ENCODE peak calls at places on chromosomes 6 and 20, in eight cellular contexts. One of them, this sample, is unnamed.

GRCh38 chr6:34062815-34063214 is 83.1 kb downstream of the GRM4 start:
- DNase-seq in left ventricle myocardium inferior: no peak
- DNase-seq in left lung: no peak
- DNase-seq in A549: no peak
- DNase-seq in DND-41: no peak
- DNase-seq in osteoblast: no peak
- DNase-seq in transverse colon: no peak
- DNase-seq in lung: no peak
- DNase-seq in this sample: no peak

GRCh38 chr6:1619666-1620503 is 10.2 kb downstream of the FOXC1 start:
- DNase-seq in left ventricle myocardium inferior: no peak
- DNase-seq in left lung: peak
- DNase-seq in A549: no peak
- DNase-seq in DND-41: no peak
- DNase-seq in osteoblast: peak
- DNase-seq in transverse colon: no peak
- DNase-seq in lung: no peak
- DNase-seq in this sample: no peak

GRCh38 chr6:56314683-56315523 is 67.5 kb upstream of the COL21A1 start:
- DNase-seq in left ventricle myocardium inferior: no peak
- DNase-seq in left lung: no peak
- DNase-seq in A549: peak
- DNase-seq in DND-41: peak
- DNase-seq in osteoblast: peak
- DNase-seq in transverse colon: no peak
- DNase-seq in lung: no peak
- DNase-seq in this sample: no peak

GRCh38 chr6:164528539-164528938 is 780.9 kb downstream of the C6orf118 start:
- DNase-seq in left ventricle myocardium inferior: no peak
- DNase-seq in left lung: no peak
- DNase-seq in A549: no peak
- DNase-seq in DND-41: no peak
- DNase-seq in osteoblast: no peak
- DNase-seq in transverse colon: no peak
- DNase-seq in lung: no peak
- DNase-seq in this sample: no peak

GRCh38 chr20:32761831-32762753 is at the start of gene DNMT3B:
- DNase-seq in left ventricle myocardium inferior: peak
- DNase-seq in left lung: peak
- DNase-seq in A549: peak
- DNase-seq in DND-41: peak
- DNase-seq in osteoblast: peak
- DNase-seq in transverse colon: peak
- DNase-seq in lung: peak
- DNase-seq in this sample: no peak

GRCh38 chr6:31328355-31328960 is 28.5 kb downstream of the HLA-B start:
- DNase-seq in left ventricle myocardium inferior: no peak
- DNase-seq in left lung: no peak
- DNase-seq in A549: no peak
- DNase-seq in DND-41: no peak
- DNase-seq in osteoblast: no peak
- DNase-seq in transverse colon: no peak
- DNase-seq in lung: no peak
- DNase-seq in this sample: no peak

GRCh38 chr6:82589509-82590206 is 226.0 kb downstream of the TPBG start:
- DNase-seq in left ventricle myocardium inferior: no peak
- DNase-seq in left lung: no peak
- DNase-seq in A549: peak
- DNase-seq in DND-41: no peak
- DNase-seq in osteoblast: peak
- DNase-seq in transverse colon: no peak
- DNase-seq in lung: no peak
- DNase-seq in this sample: no peak

GRCh38 chr20:5143856-5144255 is 17.0 kb downstream of the CDS2 start:
- DNase-seq in left ventricle myocardium inferior: no peak
- DNase-seq in left lung: no peak
- DNase-seq in A549: no peak
- DNase-seq in DND-41: no peak
- DNase-seq in osteoblast: no peak
- DNase-seq in transverse colon: no peak
- DNase-seq in lung: no peak
- DNase-seq in this sample: no peak

GRCh38 chr20:14012671-14013070 is 17.4 kb downstream of the MACROD2 start:
- DNase-seq in left ventricle myocardium inferior: no peak
- DNase-seq in left lung: no peak
- DNase-seq in A549: no peak
- DNase-seq in DND-41: no peak
- DNase-seq in osteoblast: no peak
- DNase-seq in transverse colon: no peak
- DNase-seq in lung: no peak
- DNase-seq in this sample: no peak

GRCh38 chr20:49887251-49887827 is 28.0 kb downstream of the SPATA2 start:
- DNase-seq in left ventricle myocardium inferior: no peak
- DNase-seq in left lung: no peak
- DNase-seq in A549: no peak
- DNase-seq in DND-41: no peak
- DNase-seq in osteoblast: peak
- DNase-seq in transverse colon: no peak
- DNase-seq in lung: no peak
- DNase-seq in this sample: no peak

GRCh38 chr20:62583424-62583920 is 58.8 kb upstream of the SLCO4A1 start:
- DNase-seq in left ventricle myocardium inferior: no peak
- DNase-seq in left lung: no peak
- DNase-seq in A549: no peak
- DNase-seq in DND-41: no peak
- DNase-seq in osteoblast: no peak
- DNase-seq in transverse colon: no peak
- DNase-seq in lung: no peak
- DNase-seq in this sample: no peak

GRCh38 chr20:47139934-47140333 is 216.6 kb downstream of the ZMYND8 start:
- DNase-seq in left ventricle myocardium inferior: no peak
- DNase-seq in left lung: no peak
- DNase-seq in A549: no peak
- DNase-seq in DND-41: no peak
- DNase-seq in osteoblast: no peak
- DNase-seq in transverse colon: no peak
- DNase-seq in lung: no peak
- DNase-seq in this sample: no peak

GRCh38 chr20:46027245-46027853 is 1.7 kb upstream of the SLC12A5 start:
- DNase-seq in left ventricle myocardium inferior: no peak
- DNase-seq in left lung: no peak
- DNase-seq in A549: peak
- DNase-seq in DND-41: peak
- DNase-seq in osteoblast: peak
- DNase-seq in transverse colon: no peak
- DNase-seq in lung: no peak
- DNase-seq in this sample: no peak

GRCh38 chr6:135941275-135941674 is 89.8 kb downstream of the PDE7B start:
- DNase-seq in left ventricle myocardium inferior: no peak
- DNase-seq in left lung: no peak
- DNase-seq in A549: no peak
- DNase-seq in DND-41: no peak
- DNase-seq in osteoblast: peak
- DNase-seq in transverse colon: no peak
- DNase-seq in lung: no peak
- DNase-seq in this sample: no peak

GRCh38 chr6:32075781-32076494 is 33.2 kb downstream of the TNXB start:
- DNase-seq in left ventricle myocardium inferior: no peak
- DNase-seq in left lung: no peak
- DNase-seq in A549: no peak
- DNase-seq in DND-41: no peak
- DNase-seq in osteoblast: peak
- DNase-seq in transverse colon: no peak
- DNase-seq in lung: no peak
- DNase-seq in this sample: no peak

GRCh38 chr20:51985013-51985415 is 182.7 kb upstream of the SALL4 start:
- DNase-seq in left ventricle myocardium inferior: no peak
- DNase-seq in left lung: no peak
- DNase-seq in A549: peak
- DNase-seq in DND-41: no peak
- DNase-seq in osteoblast: peak
- DNase-seq in transverse colon: no peak
- DNase-seq in lung: no peak
- DNase-seq in this sample: no peak

GRCh38 chr20:1891263-1892121 is 3.7 kb upstream of the SIRPA start:
- DNase-seq in left ventricle myocardium inferior: no peak
- DNase-seq in left lung: no peak
- DNase-seq in A549: no peak
- DNase-seq in DND-41: no peak
- DNase-seq in osteoblast: no peak
- DNase-seq in transverse colon: no peak
- DNase-seq in lung: no peak
- DNase-seq in this sample: no peak

GRCh38 chr20:50932881-50933280 is 1.6 kb upstream of the ADNP start:
- DNase-seq in left ventricle myocardium inferior: no peak
- DNase-seq in left lung: no peak
- DNase-seq in A549: no peak
- DNase-seq in DND-41: no peak
- DNase-seq in osteoblast: no peak
- DNase-seq in transverse colon: no peak
- DNase-seq in lung: no peak
- DNase-seq in this sample: no peak

GRCh38 chr6:87241304-87241703 is 81.1 kb upstream of the SMIM8 start:
- DNase-seq in left ventricle myocardium inferior: no peak
- DNase-seq in left lung: peak
- DNase-seq in A549: no peak
- DNase-seq in DND-41: no peak
- DNase-seq in osteoblast: no peak
- DNase-seq in transverse colon: no peak
- DNase-seq in lung: no peak
- DNase-seq in this sample: no peak

DNA sequence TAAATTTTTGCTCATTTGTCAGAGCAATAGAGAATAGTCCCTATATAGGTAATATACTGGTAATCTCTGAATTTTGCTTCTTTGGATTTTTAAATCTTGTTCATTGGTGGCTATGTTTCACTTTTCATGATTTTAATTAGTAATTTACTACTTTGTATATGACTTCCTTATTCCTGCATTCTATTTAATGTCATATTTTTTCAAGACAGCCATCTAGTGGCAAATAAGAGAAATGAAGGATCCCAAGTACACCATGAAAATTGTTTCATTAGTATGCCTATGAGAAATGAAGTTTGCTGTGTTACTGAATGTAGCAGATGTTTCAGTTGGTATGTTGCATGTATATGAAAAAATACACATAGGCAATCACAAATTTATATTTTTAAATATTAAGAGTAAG is 82.4 kb downstream of the ZNF292 start:
- DNase-seq in left ventricle myocardium inferior: no peak
- DNase-seq in left lung: no peak
- DNase-seq in A549: peak
- DNase-seq in DND-41: no peak
- DNase-seq in osteoblast: peak
- DNase-seq in transverse colon: no peak
- DNase-seq in lung: no peak
- DNase-seq in this sample: no peak
- TF ChIP-seq CTCF in left ventricle myocardium inferior: peak
- TF ChIP-seq CTCF in left lung: peak
- TF ChIP-seq CTCF in A549: peak
- TF ChIP-seq CTCF in DND-41: peak
- TF ChIP-seq CTCF in osteoblast: peak
- TF ChIP-seq CTCF in transverse colon: peak
- TF ChIP-seq CTCF in lung: peak
- TF ChIP-seq CTCF in this sample: peak

GRCh38 chr6:158784505-158784904 is 34.7 kb downstream of the EZR start:
- DNase-seq in left ventricle myocardium inferior: no peak
- DNase-seq in left lung: no peak
- DNase-seq in A549: no peak
- DNase-seq in DND-41: no peak
- DNase-seq in osteoblast: no peak
- DNase-seq in transverse colon: no peak
- DNase-seq in lung: no peak
- DNase-seq in this sample: no peak

GRCh38 chr6:158789115-158789917 is 29.9 kb downstream of the EZR start:
- DNase-seq in left ventricle myocardium inferior: no peak
- DNase-seq in left lung: no peak
- DNase-seq in A549: no peak
- DNase-seq in DND-41: peak
- DNase-seq in osteoblast: no peak
- DNase-seq in transverse colon: peak
- DNase-seq in lung: no peak
- DNase-seq in this sample: no peak

GRCh38 chr6:158787395-158787794 is 31.8 kb downstream of the EZR start:
- DNase-seq in left ventricle myocardium inferior: no peak
- DNase-seq in left lung: no peak
- DNase-seq in A549: no peak
- DNase-seq in DND-41: no peak
- DNase-seq in osteoblast: no peak
- DNase-seq in transverse colon: peak
- DNase-seq in lung: no peak
- DNase-seq in this sample: no peak

GRCh38 chr6:158785036-158785435 is 34.1 kb downstream of the EZR start:
- DNase-seq in left ventricle myocardium inferior: no peak
- DNase-seq in left lung: no peak
- DNase-seq in A549: no peak
- DNase-seq in DND-41: no peak
- DNase-seq in osteoblast: no peak
- DNase-seq in transverse colon: peak
- DNase-seq in lung: no peak
- DNase-seq in this sample: no peak

GRCh38 chr6:158786645-158787304 is 32.4 kb downstream of the EZR start:
- DNase-seq in left ventricle myocardium inferior: no peak
- DNase-seq in left lung: no peak
- DNase-seq in A549: no peak
- DNase-seq in DND-41: no peak
- DNase-seq in osteoblast: no peak
- DNase-seq in transverse colon: peak
- DNase-seq in lung: no peak
- DNase-seq in this sample: no peak
- H3K27ac ChIP-seq in left ventricle myocardium inferior: no peak
- H3K27ac ChIP-seq in left lung: no peak
- H3K27ac ChIP-seq in A549: no peak
- H3K27ac ChIP-seq in DND-41: no peak
- H3K27ac ChIP-seq in osteoblast: no peak
- H3K27ac ChIP-seq in transverse colon: peak
- H3K27ac ChIP-seq in lung: no peak
- H3K27ac ChIP-seq in this sample: no peak

GRCh38 chr6:107079429-107079828 is 35.9 kb downstream of the BEND3 start:
- DNase-seq in left ventricle myocardium inferior: no peak
- DNase-seq in left lung: no peak
- DNase-seq in A549: no peak
- DNase-seq in DND-41: no peak
- DNase-seq in osteoblast: no peak
- DNase-seq in transverse colon: no peak
- DNase-seq in lung: no peak
- DNase-seq in this sample: no peak
- TF ChIP-seq CTCF in left ventricle myocardium inferior: no peak
- TF ChIP-seq CTCF in left lung: no peak
- TF ChIP-seq CTCF in A549: no peak
- TF ChIP-seq CTCF in DND-41: no peak
- TF ChIP-seq CTCF in osteoblast: no peak
- TF ChIP-seq CTCF in transverse colon: no peak
- TF ChIP-seq CTCF in lung: no peak
- TF ChIP-seq CTCF in this sample: no peak

DNA sequence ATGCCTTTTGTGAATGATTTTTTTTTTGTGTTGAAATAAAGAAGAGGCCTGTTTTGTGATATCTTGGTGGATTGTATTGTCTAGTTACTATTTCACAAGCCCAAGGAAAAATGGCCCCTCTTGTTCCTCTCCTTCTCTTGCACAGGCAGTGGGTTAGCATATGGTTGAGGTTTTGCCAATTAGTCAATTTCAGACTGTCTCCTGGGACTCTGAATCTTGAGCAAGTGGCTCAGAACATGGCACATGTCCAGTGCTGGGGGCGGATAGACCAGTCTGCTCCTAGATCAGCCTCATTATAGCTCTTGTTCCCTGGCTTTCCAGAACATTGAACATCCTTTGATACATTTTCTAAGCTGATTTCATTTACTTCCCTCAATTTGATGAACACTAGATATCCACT is 589.2 kb downstream of the PHF3 start:
- DNase-seq in left ventricle myocardium inferior: peak
- DNase-seq in left lung: no peak
- DNase-seq in A549: no peak
- DNase-seq in DND-41: no peak
- DNase-seq in osteoblast: no peak
- DNase-seq in transverse colon: no peak
- DNase-seq in lung: no peak
- DNase-seq in this sample: no peak
- H3K27ac ChIP-seq in left ventricle myocardium inferior: no peak
- H3K27ac ChIP-seq in left lung: no peak
- H3K27ac ChIP-seq in A549: no peak
- H3K27ac ChIP-seq in DND-41: no peak
- H3K27ac ChIP-seq in osteoblast: no peak
- H3K27ac ChIP-seq in transverse colon: no peak
- H3K27ac ChIP-seq in lung: no peak
- H3K27ac ChIP-seq in this sample: no peak

This sample was measured in right atrium auricular region.